ENCODE peak calls at places on chromosome 6, in six cellular contexts. N is CD8-positive, alpha-beta memory T cell; H is NT2/D1; T is iPS DF 6.9; J is MM.1S; C is dorsolateral prefrontal cortex. O is an unnamed sample.

GRCh38 chr6:139161169-139161568 is 26.3 kb downstream of the HECA start:
- DNase-seq in C (no peak), J (no peak), T (no peak), H (no peak), N (peak), O (peak)

GRCh38 chr6:122576888-122577287 is 33.3 kb upstream of the PKIB start:
- DNase-seq in C (no peak), J (no peak), N (no peak), H (no peak), T (no peak), O (no peak)

GRCh38 chr6:147040041-147040440 is 164.2 kb upstream of the STXBP5 start:
- DNase-seq in C (no peak), H (no peak), N (no peak), J (no peak), T (no peak), O (no peak)

GRCh38 chr6:7624781-7625710 is 35.0 kb downstream of the SNRNP48 start:
- DNase-seq in N (no peak), H (no peak), J (no peak), C (no peak), T (no peak), O (no peak)

GRCh38 chr6:43785220-43785752 is 15.3 kb downstream of the VEGFA start:
- DNase-seq in J (no peak), N (no peak), C (no peak), H (no peak), T (no peak), O (no peak)

GRCh38 chr6:140285471-140285870 is 911.0 kb upstream of the CITED2 start:
- DNase-seq in N (no peak), J (no peak), C (no peak), H (no peak), T (no peak), O (no peak)

GRCh38 chr6:47759364-47759763 is 22.5 kb upstream of the OPN5 start:
- DNase-seq in H (no peak), C (no peak), J (no peak), N (no peak), T (no peak), O (no peak)

GRCh38 chr6:10412165-10412947 is 2.5 kb downstream of the TFAP2A start:
- DNase-seq in T (no peak), H (no peak), C (no peak), N (peak), J (peak), O (peak)

GRCh38 chr6:77403424-77403823 is 59.9 kb downstream of the HTR1B start:
- DNase-seq in J (no peak), H (no peak), T (no peak), N (no peak), C (no peak), O (no peak)

GRCh38 chr6:71737953-71738352 is 148.4 kb upstream of the RIMS1 start:
- DNase-seq in T (no peak), N (no peak), C (no peak), H (no peak), J (no peak), O (no peak)

GRCh38 chr6:144710207-144710606 is 425.1 kb downstream of the UTRN start:
- DNase-seq in H (no peak), N (no peak), C (no peak), T (no peak), J (no peak), O (no peak)

GRCh38 chr6:121917263-121917829 is 481.9 kb downstream of the GJA1 start:
- DNase-seq in C (no peak), H (no peak), J (no peak), N (no peak), T (no peak), O (no peak)

GRCh38 chr6:31467151-31467550 is 30.8 kb upstream of the MICB start:
- DNase-seq in H (no peak), N (no peak), C (no peak), T (no peak), J (no peak), O (no peak)

GRCh38 chr6:73134588-73134987 is 90.7 kb downstream of the KHDC1L start:
- DNase-seq in N (no peak), J (no peak), H (peak), T (peak), C (peak), O (no peak)

GRCh38 chr6:44254201-44254956 is 2.9 kb downstream of the SLC35B2 start:
- DNase-seq in C (no peak), H (no peak), N (no peak), T (no peak), J (no peak), O (no peak)

GRCh38 chr6:36657265-36657664 is 21.2 kb upstream of the CDKN1A start:
- DNase-seq in T (no peak), C (no peak), H (no peak), N (no peak), J (no peak), O (no peak)

GRCh38 chr6:101614774-101615173 is 221.3 kb downstream of the GRIK2 start:
- DNase-seq in J (no peak), T (peak), N (no peak), H (peak), C (no peak), O (no peak)

GRCh38 chr6:40349566-40350192 is 237.5 kb downstream of the LRFN2 start:
- DNase-seq in C (no peak), J (no peak), H (no peak), N (no peak), T (no peak), O (no peak)

GRCh38 chr6:138007014-138007472 is 100.2 kb downstream of the PERP start:
- DNase-seq in C (no peak), T (peak), H (peak), J (peak), N (no peak), O (peak)

GRCh38 chr6:134750669-134751068 is 199.2 kb downstream of the ALDH8A1 start:
- DNase-seq in C (no peak), T (no peak), J (no peak), H (no peak), N (no peak), O (no peak)

GRCh38 chr6:128605961-128606360 is 85.6 kb upstream of the PTPRK start:
- DNase-seq in H (no peak), J (no peak), T (no peak), N (no peak), C (no peak), O (no peak)

GRCh38 chr6:166619912-166620311 is 7.1 kb downstream of the RPS6KA2 start:
- DNase-seq in C (no peak), H (no peak), J (no peak), N (no peak), T (no peak), O (no peak)

GRCh38 chr6:69704916-69705315 is 91.9 kb downstream of the LMBRD1 start:
- DNase-seq in T (no peak), J (no peak), C (no peak), H (no peak), N (no peak), O (no peak)

GRCh38 chr6:106099235-106099537 is 13.1 kb downstream of the PRDM1 start:
- DNase-seq in N (no peak), T (no peak), H (no peak), C (no peak), J (peak), O (no peak)

DNA sequence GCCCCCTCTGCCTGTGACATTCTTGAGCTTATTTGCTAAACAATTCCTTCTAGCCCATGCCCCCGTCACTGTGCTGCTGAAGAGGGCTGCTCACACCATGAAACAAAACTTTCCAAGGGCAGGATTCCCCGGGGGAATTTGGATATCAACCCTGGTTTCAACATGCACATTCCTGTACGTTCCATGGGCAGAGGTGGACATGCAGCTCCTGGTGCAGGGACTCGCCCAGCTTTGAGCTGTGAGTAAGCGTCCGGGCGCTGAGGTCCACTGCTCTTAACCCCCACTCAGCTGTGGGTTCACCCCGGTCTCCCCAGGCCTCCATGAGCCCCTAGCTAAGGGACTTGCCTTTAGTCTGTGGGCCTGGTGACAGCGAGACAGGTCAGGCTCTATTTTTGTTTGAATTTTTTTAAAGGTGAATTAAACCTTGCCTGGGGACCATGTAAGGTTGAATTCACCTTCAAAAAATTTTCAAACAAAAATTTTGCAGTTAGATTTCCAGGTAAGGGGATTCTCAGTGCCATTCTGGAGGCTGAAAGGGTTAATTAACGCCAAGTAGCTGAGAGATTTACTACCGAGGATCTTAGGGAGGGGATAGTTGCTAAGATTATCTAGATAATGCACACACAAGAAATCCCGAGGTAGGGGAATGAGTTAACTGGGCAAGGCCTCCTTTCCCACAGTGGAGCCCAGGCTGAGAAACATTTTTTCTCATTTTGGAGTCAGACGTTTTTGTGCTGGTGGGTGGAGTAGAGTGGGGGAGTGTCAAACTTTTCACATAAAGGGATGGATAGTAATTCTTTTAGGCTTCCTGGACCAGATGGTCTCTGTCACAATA is 70.3 kb upstream of the SLC22A23 start:
- DNase-seq in T (no peak), N (no peak), C (no peak), H (no peak), J (no peak), O (no peak)
- H3K4me3 ChIP-seq in T (no peak), N (no peak), C (no peak), H (no peak), J (no peak), O (no peak)

GRCh38 chr6:13302291-13302690 is 26.0 kb downstream of the TBC1D7 start:
- DNase-seq in N (no peak), H (no peak), C (peak), T (no peak), J (no peak), O (no peak)

GRCh38 chr6:13303668-13304017 is 24.7 kb downstream of the TBC1D7 start:
- DNase-seq in H (no peak), C (peak), N (no peak), J (peak), T (no peak), O (no peak)

GRCh38 chr6:13304101-13304500 is 24.2 kb downstream of the TBC1D7 start:
- DNase-seq in J (no peak), N (no peak), H (no peak), T (no peak), C (no peak), O (no peak)

GRCh38 chr6:13304580-13305255 is 23.6 kb downstream of the TBC1D7 start:
- DNase-seq in C (no peak), N (no peak), H (no peak), J (peak), T (no peak), O (no peak)

GRCh38 chr6:13302751-13303667 is 25.3 kb downstream of the TBC1D7 start:
- DNase-seq in C (peak), H (no peak), N (peak), T (no peak), J (peak), O (peak)
- H3K4me3 ChIP-seq in C (peak), H (no peak), N (no peak), T (no peak), J (peak), O (no peak)

GRCh38 chr6:169654590-169655391 is 47.0 kb downstream of the WDR27 start:
- DNase-seq in H (no peak), C (peak), T (peak), N (peak), J (no peak), O (peak)
- H3K4me3 ChIP-seq in H (no peak), C (peak), T (peak), N (peak), J (no peak), O (peak)

GRCh38 chr6:141483561-141484061 is 649.1 kb upstream of the GJE1 start:
- DNase-seq in N (peak), J (peak), C (peak), H (no peak), T (no peak), O (peak)

GRCh38 chr6:141486942-141487341 is 645.8 kb upstream of the GJE1 start:
- DNase-seq in N (no peak), T (no peak), C (no peak), H (no peak), J (no peak), O (no peak)

GRCh38 chr6:141482773-141483172 is 650.0 kb upstream of the GJE1 start:
- DNase-seq in H (no peak), J (no peak), N (no peak), C (no peak), T (no peak), O (no peak)

GRCh38 chr6:141488466-141488865 is 644.3 kb upstream of the GJE1 start:
- DNase-seq in H (no peak), N (no peak), C (no peak), T (no peak), J (peak), O (no peak)

DNA sequence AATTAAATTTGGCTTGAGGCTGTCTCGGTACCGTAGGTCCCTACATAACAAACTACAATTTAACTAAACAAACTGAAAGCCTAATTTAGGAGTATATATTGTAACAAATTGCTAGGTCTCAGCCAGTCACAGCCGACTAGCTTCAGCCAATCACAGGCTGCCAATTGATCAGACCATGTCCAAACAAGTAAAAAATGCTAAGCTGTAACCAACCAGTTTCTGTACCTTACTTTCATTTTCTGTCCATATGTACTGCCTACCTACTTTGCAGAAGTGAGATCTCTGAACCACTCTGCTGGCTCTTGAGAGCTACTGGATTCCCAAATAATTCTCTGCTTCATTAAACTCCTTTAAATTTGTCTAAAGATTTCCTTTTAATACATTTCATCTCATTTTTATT is 648.0 kb upstream of the GJE1 start:
- DNase-seq in J (peak), C (no peak), H (no peak), N (peak), T (no peak), O (no peak)
- H3K4me3 ChIP-seq in J (peak), C (no peak), H (no peak), N (no peak), T (no peak), O (no peak)

DNA sequence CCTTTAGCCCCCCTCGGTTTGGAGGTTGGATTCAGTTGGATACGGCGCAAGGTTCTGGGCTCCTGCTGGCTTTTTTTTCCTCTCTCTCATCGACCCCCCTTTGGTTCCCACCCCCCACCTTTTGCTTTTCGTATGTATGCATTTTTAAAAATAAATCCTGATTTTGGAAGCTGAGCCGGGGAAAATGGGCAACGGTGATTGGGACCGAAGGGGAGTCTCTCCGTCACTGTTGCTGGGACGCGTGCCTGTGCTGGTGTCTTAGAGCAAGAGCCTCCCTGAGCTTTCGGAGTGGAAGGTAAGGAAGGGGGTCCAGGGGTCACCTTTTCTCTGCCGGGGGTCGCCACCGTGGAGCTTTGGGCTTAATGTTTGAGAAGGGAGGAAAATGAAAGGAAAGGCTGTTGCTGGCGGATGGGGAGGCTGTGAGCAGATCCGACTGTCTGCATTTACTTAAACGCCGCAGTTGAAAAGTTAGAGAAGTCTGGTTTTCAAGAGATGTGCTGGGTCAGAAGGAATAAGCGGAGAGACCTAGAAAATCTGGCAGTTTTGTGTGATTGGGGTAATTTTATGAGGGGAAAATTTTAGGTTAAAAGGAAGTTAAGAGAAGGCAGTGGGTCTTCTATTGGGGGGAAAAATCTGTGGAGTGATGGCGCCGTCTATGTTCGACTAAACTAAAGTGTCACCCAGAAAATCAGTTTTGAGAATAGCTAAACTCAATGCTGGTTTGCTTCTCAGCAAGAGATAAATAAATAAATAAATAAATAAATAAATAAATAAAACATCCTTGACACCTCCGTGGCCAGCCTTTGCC is 828 bp downstream of the ADGRB3 start:
- DNase-seq in C (peak), T (no peak), J (peak), N (no peak), H (no peak), O (no peak)
- H3K4me3 ChIP-seq in C (peak), T (peak), J (peak), N (peak), H (peak), O (peak)

O was measured in CD8-positive, alpha-beta T cell.